ENCODE peak calls at places on chromosomes 13 and 19, in six cellular contexts. C is GM19239; R is RPMI7951; H is activated gamma-delta T cell treated with anti-CD3 and anti-CD28 coated beads, Interleukin-2, amount 50 U/mL, for 16 hours; B is GM10248; A is T-helper 1 cell. Z is an unnamed sample.

GRCh38 chr13:48154671-48155070 is 59.8 kb upstream of the MED4 start:
- DNase-seq in C (no peak), R (no peak), H (no peak), B (no peak), A (no peak), Z (no peak)

GRCh38 chr19:12774588-12775555 is at the start of gene HOOK2:
- DNase-seq in C (no peak), R (no peak), H (no peak), B (no peak), A (no peak), Z (no peak)

GRCh38 chr13:101149735-101150380 is 266.4 kb downstream of the NALCN start:
- DNase-seq in C (no peak), R (peak), H (no peak), B (no peak), A (no peak), Z (no peak)

GRCh38 chr13:110258876-110259631 is 47.9 kb downstream of the COL4A1 start:
- DNase-seq in C (no peak), R (peak), H (no peak), B (no peak), A (no peak), Z (no peak)

GRCh38 chr13:76687467-76687866 is 198.7 kb downstream of the KCTD12 start:
- DNase-seq in C (no peak), R (no peak), H (no peak), B (no peak), A (no peak), Z (no peak)

GRCh38 chr13:75452564-75452963 is 29.4 kb downstream of the TBC1D4 start:
- DNase-seq in C (no peak), R (no peak), H (no peak), B (no peak), A (no peak), Z (no peak)

GRCh38 chr13:79631260-79631659 is 150.3 kb downstream of the NDFIP2 start:
- DNase-seq in C (no peak), R (peak), H (no peak), B (no peak), A (no peak), Z (peak)

GRCh38 chr19:812049-812816 is 9.5 kb downstream of the PLPPR3 start:
- DNase-seq in C (no peak), R (no peak), H (no peak), B (no peak), A (no peak), Z (no peak)

GRCh38 chr13:67632590-67632989 is 402.5 kb upstream of the PCDH9 start:
- DNase-seq in C (no peak), R (no peak), H (no peak), B (no peak), A (no peak), Z (no peak)